ENCODE peak calls at places on chromosomes 1 and 21, in six cellular contexts. M is brain microvascular endothelial cell, G is thoracic aorta, I is mesendoderm, K is heart left ventricle, U is IMR-90. O is an unnamed sample.

GRCh38 chr21:21971384-21971783 is 973.2 kb downstream of the NCAM2 start:
- DNase-seq in G (no peak), K (no peak), I (no peak), M (no peak), U (no peak), O (no peak)

GRCh38 chr1:202023033-202023433 is 12.6 kb downstream of the ELF3 start:
- DNase-seq in U (no peak), G (no peak), M (no peak), K (no peak), I (no peak), O (no peak)

GRCh38 chr1:170494369-170494768 is 37.6 kb upstream of the GORAB start:
- DNase-seq in K (peak; percentile 23), G (no peak), M (peak; percentile 40), U (peak; percentile 45), I (peak; percentile 91), O (no peak)

GRCh38 chr1:7549277-7549676 is 221.8 kb upstream of the VAMP3 start:
- DNase-seq in U (peak; percentile 87), I (peak; percentile 80), G (no peak), K (no peak), M (peak; percentile 65), O (peak; percentile 26)

GRCh38 chr1:110309768-110310167 is 29.4 kb upstream of the RBM15 start:
- DNase-seq in M (peak; percentile 67), G (no peak), U (peak; percentile 91), I (no peak), K (no peak), O (peak; percentile 62)

GRCh38 chr1:26278835-26279597 is 870 bp upstream of the SH3BGRL3 start:
- DNase-seq in G (no peak), I (no peak), K (no peak), M (no peak), U (peak; percentile 75), O (peak; percentile 38)

GRCh38 chr1:178344513-178345077 is 152.2 kb downstream of the CLEC20A start:
- DNase-seq in M (peak; percentile 76), U (peak; percentile 92), K (no peak), G (no peak), I (peak; percentile 87), O (peak; percentile 89)

GRCh38 chr1:31954607-31955283 is 16.6 kb upstream of the PTP4A2 start:
- DNase-seq in K (peak; percentile 88), U (peak; percentile 99), I (peak; percentile 97), M (peak; percentile 96), G (peak; percentile 47), O (peak; percentile 79)

GRCh38 chr1:2555634-2556276 is 416 bp upstream of the TNFRSF14 start:
- DNase-seq in M (no peak), G (no peak), I (no peak), U (no peak), K (peak; percentile 83), O (no peak)

GRCh38 chr1:236287757-236288619 is 6.2 kb upstream of the ERO1B start:
- DNase-seq in G (no peak), M (no peak), I (peak; percentile 87), U (no peak), K (no peak), O (no peak)

GRCh38 chr1:27325286-27325685 is 3.3 kb downstream of the TMEM222 start:
- DNase-seq in K (no peak), I (no peak), U (no peak), M (no peak), G (no peak), O (no peak)

GRCh38 chr1:228004887-228005462 is 1.8 kb upstream of the WNT3A start:
- DNase-seq in I (peak; percentile 23), G (no peak), U (no peak), M (no peak), K (no peak), O (no peak)

GRCh38 chr1:8822383-8823294 is 5.2 kb upstream of the RERE start:
- DNase-seq in K (peak; percentile 26), I (peak; percentile 49), U (peak; percentile 89), M (peak; percentile 73), G (no peak), O (peak; percentile 96)

GRCh38 chr1:200917291-200917817 is 22.7 kb downstream of the INAVA start:
- DNase-seq in G (no peak), I (no peak), K (peak; percentile 70), M (no peak), U (no peak), O (no peak)
- H3K4me3 ChIP-seq in G (no peak overlapping the region), I (no peak overlapping the region), K (no peak overlapping the region), M (no peak overlapping the region), U (no peak overlapping the region), O (no peak overlapping the region)

GRCh38 chr1:47439151-47440051 is 1.6 kb downstream of the FOXD2 start:
- DNase-seq in G (no peak), K (no peak), M (no peak), I (peak; percentile 39), U (no peak), O (no peak)

GRCh38 chr1:47436979-47437517 is 796 bp upstream of the FOXD2 start:
- DNase-seq in M (peak; percentile 22), I (no peak), U (peak; percentile 29), K (no peak), G (no peak), O (no peak)

GRCh38 chr1:47437518-47438320 is at the start of gene FOXD2:
- DNase-seq in I (peak; percentile 91), M (peak; percentile 39), U (peak; percentile 66), K (peak; percentile 87), G (peak; percentile 43), O (no peak)

GRCh38 chr1:47440052-47440848 is 2.4 kb downstream of the FOXD2 start:
- DNase-seq in K (no peak), U (no peak), M (no peak), G (no peak), I (no peak), O (no peak)

GRCh38 chr1:47438321-47439150 is 692 bp downstream of the FOXD2 start:
- DNase-seq in K (no peak), G (no peak), I (no peak), U (no peak), M (no peak), O (no peak)
- H3K27me3 ChIP-seq in K (peaks cover 98% of the 10 kb centered on the region), G (no peaks in the 10 kb centered on the region), I (peaks cover 74% of the 10 kb centered on the region), U (peaks cover 54% of the 10 kb centered on the region), M (peaks cover 38% of the 10 kb centered on the region), O (peaks cover 20% of the 10 kb centered on the region)

GRCh38 chr21:26925636-26926035 is 41.3 kb downstream of the ADAMTS5 start:
- DNase-seq in G (no peak), I (peak; percentile 45), U (no peak), M (no peak), K (no peak), O (no peak)

GRCh38 chr21:26925122-26925521 is 41.8 kb downstream of the ADAMTS5 start:
- DNase-seq in K (no peak), I (no peak), M (no peak), U (no peak), G (no peak), O (no peak)

GRCh38 chr21:26918318-26919065 is 48.4 kb downstream of the ADAMTS5 start:
- DNase-seq in I (peak; percentile 21), K (no peak), U (peak; percentile 89), G (no peak), M (peak; percentile 61), O (peak; percentile 84)

GRCh38 chr21:26920055-26920454 is 46.8 kb downstream of the ADAMTS5 start:
- DNase-seq in I (no peak), M (no peak), U (peak; percentile 53), K (no peak), G (no peak), O (no peak)

GRCh38 chr21:26923986-26924385 is 42.9 kb downstream of the ADAMTS5 start:
- DNase-seq in U (no peak), I (no peak), G (no peak), M (no peak), K (no peak), O (no peak)
- H3K36me3 ChIP-seq in U (peaks cover 19% of the 10 kb centered on the region), I (no peaks in the 10 kb centered on the region), G (no peaks in the 10 kb centered on the region), M (no peaks in the 10 kb centered on the region), K (peaks cover 14% of the 10 kb centered on the region), O (peaks cover 2% of the 10 kb centered on the region)

GRCh38 chr1:116075981-116076380 is 35.2 kb upstream of the MAB21L3 start:
- DNase-seq in I (no peak), U (no peak), M (peak; percentile 2), G (no peak), K (no peak), O (peak; percentile 22)

GRCh38 chr1:116076831-116077230 is 34.4 kb upstream of the MAB21L3 start:
- DNase-seq in G (no peak), K (no peak), U (no peak), I (no peak), M (no peak), O (no peak)

GRCh38 chr1:116075577-116075976 is 35.6 kb upstream of the MAB21L3 start:
- DNase-seq in I (no peak), U (no peak), K (no peak), G (no peak), M (no peak), O (no peak)

DNA sequence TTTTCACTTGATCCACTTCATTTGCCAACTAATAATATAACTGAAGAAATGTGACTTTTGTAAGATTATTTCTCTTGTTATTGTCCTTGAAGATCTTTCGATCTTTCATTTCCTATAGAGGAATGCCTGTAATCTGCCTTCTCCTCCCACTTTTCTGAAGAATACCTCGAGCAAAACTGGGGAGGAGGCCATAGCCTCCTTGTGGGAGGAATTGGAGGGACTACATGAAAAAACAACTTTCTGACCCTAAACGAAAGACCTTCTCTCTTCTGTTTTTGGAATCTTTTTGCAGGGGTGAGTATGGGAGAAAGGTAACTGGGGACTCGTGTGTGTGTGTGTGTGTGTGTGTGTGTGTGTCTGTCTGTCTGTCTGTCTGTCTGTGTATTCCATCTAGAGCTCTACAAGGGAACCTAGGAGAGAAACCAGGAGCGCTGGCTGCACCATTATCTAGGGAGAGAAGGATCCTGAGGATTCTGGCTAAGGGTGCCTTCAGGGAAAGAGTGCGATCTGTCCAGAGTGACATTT is 32.4 kb upstream of the MAB21L3 start:
- DNase-seq in G (no peak), K (no peak), M (no peak), I (peak; percentile 78), U (no peak), O (no peak)
- H3K4me3 ChIP-seq in G (no peak overlapping the region), K (no peak overlapping the region), M (no peak overlapping the region), I (no peak overlapping the region), U (no peak overlapping the region), O (no peak overlapping the region)

GRCh38 chr1:68276448-68276847 is 44.1 kb upstream of the WLS start:
- DNase-seq in M (no peak), I (peak; percentile 99), U (no peak), G (no peak), K (no peak), O (no peak)

GRCh38 chr1:68281946-68282615 is 49.8 kb upstream of the WLS start:
- DNase-seq in M (no peak), I (peak; percentile 71), U (no peak), G (no peak), K (no peak), O (no peak)

GRCh38 chr1:68285046-68285445 is 52.7 kb upstream of the WLS start:
- DNase-seq in M (no peak), U (no peak), G (no peak), I (no peak), K (no peak), O (no peak)

GRCh38 chr1:68278221-68278620 is 45.9 kb upstream of the WLS start:
- DNase-seq in U (no peak), I (peak; percentile 24), M (no peak), K (no peak), G (no peak), O (no peak)

GRCh38 chr1:68279846-68280245 is 47.5 kb upstream of the WLS start:
- DNase-seq in M (no peak), I (peak; percentile 35), K (no peak), U (no peak), G (no peak), O (no peak)
- H3K27me3 ChIP-seq in M (no peaks in the 10 kb centered on the region), I (no peaks in the 10 kb centered on the region), K (no peaks in the 10 kb centered on the region), U (no peaks in the 10 kb centered on the region), G (no peaks in the 10 kb centered on the region), O (no peaks in the 10 kb centered on the region)

GRCh38 chr21:45528981-45529784 is 13.1 kb downstream of the SLC19A1 start:
- DNase-seq in I (no peak), M (no peak), U (no peak), G (no peak), K (no peak), O (no peak)
- H3K36me3 ChIP-seq in I (peaks cover 8% of the 10 kb centered on the region), M (peaks cover 14% of the 10 kb centered on the region), U (peaks cover 19% of the 10 kb centered on the region), G (no peaks in the 10 kb centered on the region), K (no peaks in the 10 kb centered on the region), O (peaks cover 6% of the 10 kb centered on the region)

O was measured in BJ.